ENCODE peak calls at places on chromosomes 6 and 20, in six cellular contexts. V, M, I, A, Z and E are unnamed samples. For H3K9me3, the result is how much of the 10 kb centered on the place peaks cover.

GRCh38 chr6:111810321-111811235 is 62.7 kb downstream of the FYN start:
- ATAC-seq in I (no peak), M (no peak), A (no peak), V (no peak), Z (no peak), E (no peak)

GRCh38 chr6:14286634-14287428 is 169.3 kb downstream of the CD83 start:
- ATAC-seq in A (no peak), Z (no peak), M (no peak), I (no peak), V (no peak), E (no peak)

GRCh38 chr6:38316099-38316868 is 323.4 kb downstream of the BTBD9 start:
- ATAC-seq in I (no peak), M (no peak), V (no peak), Z (no peak), A (no peak), E (no peak)

GRCh38 chr6:75436869-75437268 is 56.7 kb downstream of the FILIP1 start:
- ATAC-seq in A (peak), I (peak), M (peak), V (no peak), Z (no peak), E (peak)

GRCh38 chr6:4987427-4987826 is 16.4 kb downstream of the RPP40 start:
- ATAC-seq in V (no peak), M (peak), A (no peak), I (no peak), Z (peak), E (no peak)

GRCh38 chr20:4052139-4052480 is 36.8 kb upstream of the RNF24 start:
- ATAC-seq in M (no peak), A (peak), Z (no peak), I (no peak), V (no peak), E (no peak)

GRCh38 chr6:45477278-45477677 is 99.5 kb upstream of the SUPT3H start:
- ATAC-seq in V (no peak), I (peak), Z (no peak), A (no peak), M (peak), E (no peak)

GRCh38 chr20:43558412-43559146 is at the start of gene SGK2:
- ATAC-seq in I (peak), V (peak), Z (peak), A (no peak), M (peak), E (no peak)

GRCh38 chr6:71294121-71294523 is 5.5 kb downstream of the OGFRL1 start:
- ATAC-seq in V (no peak), M (peak), Z (no peak), I (peak), A (peak), E (peak)

GRCh38 chr6:116410945-116411623 is 40.3 kb downstream of the DSE start:
- ATAC-seq in Z (no peak), M (peak), I (no peak), A (peak), V (no peak), E (no peak)

GRCh38 chr6:132499757-132500156 is 13.2 kb downstream of the STX7 start:
- ATAC-seq in A (no peak), M (peak), Z (no peak), I (peak), V (peak), E (no peak)

GRCh38 chr6:22873531-22874136 is 304.3 kb downstream of the HDGFL1 start:
- ATAC-seq in Z (no peak), M (no peak), I (no peak), V (no peak), A (no peak), E (peak)

GRCh38 chr20:5197847-5198650 is 71.2 kb downstream of the CDS2 start:
- ATAC-seq in A (peak), V (no peak), M (no peak), I (no peak), Z (no peak), E (no peak)

GRCh38 chr6:44192428-44193041 is 24.2 kb upstream of the MYMX start:
- ATAC-seq in M (peak), A (peak), Z (peak), V (peak), I (peak), E (no peak)

GRCh38 chr6:47698342-47698787 is at the start of gene ADGRF4:
- ATAC-seq in Z (peak), M (peak), A (peak), V (peak), I (no peak), E (peak)

GRCh38 chr6:163310973-163311383 is 103.5 kb upstream of the QKI start:
- ATAC-seq in I (no peak), V (no peak), A (no peak), M (no peak), Z (no peak), E (no peak)

GRCh38 chr6:360791-361373 is 30.7 kb upstream of the IRF4 start:
- ATAC-seq in M (peak), I (no peak), A (no peak), V (no peak), Z (peak), E (no peak)
- H3K9me3 ChIP-seq in M (under half), I (under half), A (under half), V (under half), Z (under half), E (under half)

DNA sequence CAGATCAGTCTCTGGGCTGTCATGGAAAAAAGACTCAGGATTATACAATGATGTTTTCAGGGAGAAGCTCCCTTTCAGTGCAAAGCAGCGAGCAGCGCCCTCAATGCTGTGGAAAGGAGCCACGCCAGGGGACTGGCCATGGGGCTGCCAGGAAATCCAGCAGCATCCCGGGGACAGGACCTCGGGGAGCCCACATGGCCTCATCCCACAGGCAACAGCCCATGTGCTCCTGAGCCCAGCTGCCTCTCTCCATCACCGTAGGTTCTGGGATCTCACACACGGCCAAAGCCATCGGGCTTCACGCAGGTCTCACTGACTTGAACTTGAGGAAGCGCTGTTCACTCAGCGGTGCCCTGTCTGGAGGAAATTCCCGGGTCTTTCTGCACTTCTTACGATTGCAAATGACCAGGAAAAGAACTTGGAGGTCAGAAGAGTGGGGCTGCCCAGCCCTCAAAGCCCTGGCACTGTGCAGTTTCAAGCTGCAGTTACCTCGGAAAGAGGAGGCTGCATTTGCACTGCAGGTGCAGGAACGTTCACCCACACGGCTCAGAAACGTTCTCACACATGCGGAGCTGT is 125.9 kb upstream of the THBS2 start:
- ATAC-seq in I (no peak), Z (peak), A (no peak), V (no peak), M (no peak), E (no peak)
- H3K9me3 ChIP-seq in I (under half), Z (under half), A (under half), V (under half), M (under half), E (under half)

GRCh38 chr6:154318711-154319110 is 37.9 kb downstream of the IPCEF1 start:
- ATAC-seq in I (no peak), M (no peak), V (no peak), A (no peak), Z (no peak), E (no peak)

GRCh38 chr6:154308986-154309385 is 47.6 kb downstream of the IPCEF1 start:
- ATAC-seq in V (no peak), Z (no peak), M (no peak), I (no peak), A (no peak), E (no peak)

GRCh38 chr6:154316131-154316530 is 40.5 kb downstream of the IPCEF1 start:
- ATAC-seq in A (no peak), I (no peak), Z (no peak), M (no peak), V (no peak), E (no peak)

GRCh38 chr6:154319231-154319858 is 37.3 kb downstream of the IPCEF1 start:
- ATAC-seq in V (peak), M (no peak), I (no peak), A (no peak), Z (no peak), E (no peak)

GRCh38 chr6:154314084-154314483 is 42.5 kb downstream of the IPCEF1 start:
- ATAC-seq in A (no peak), Z (no peak), I (no peak), V (no peak), M (no peak), E (no peak)
- H3K9me3 ChIP-seq in A (under half), Z (under half), I (under half), V (under half), M (under half), E (under half)

DNA sequence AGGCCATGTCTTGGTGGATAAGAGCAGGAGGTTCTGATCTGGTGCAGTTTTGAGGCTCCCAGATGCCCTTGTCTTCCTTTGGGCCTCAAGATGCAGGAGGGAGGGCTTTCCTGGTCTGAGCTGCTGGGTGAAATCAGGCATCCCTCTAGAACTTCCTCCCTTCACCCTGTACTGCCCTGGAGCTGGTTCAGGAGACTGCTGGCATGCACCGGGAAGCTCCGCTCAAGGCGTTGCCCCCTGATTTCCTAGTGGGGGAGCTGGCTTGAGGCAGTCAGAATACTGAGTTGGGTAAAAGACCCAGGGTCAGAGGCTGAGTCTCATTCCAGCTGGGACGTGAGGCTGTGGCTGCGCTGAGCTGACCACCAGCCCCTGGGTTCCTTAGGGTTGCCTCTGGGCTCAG is 12.0 kb downstream of the PHACTR3 start:
- ATAC-seq in V (no peak), I (no peak), Z (no peak), M (no peak), A (no peak), E (no peak)
- H3K9me3 ChIP-seq in V (under half), I (under half), Z (under half), M (under half), A (under half), E (under half)

GRCh38 chr6:6497976-6498375 is 90.5 kb upstream of the LY86 start:
- ATAC-seq in V (no peak), A (no peak), Z (no peak), M (no peak), I (no peak), E (no peak)
- H3K9me3 ChIP-seq in V (under half), A (under half), Z (under half), M (under half), I (under half), E (under half)

DNA sequence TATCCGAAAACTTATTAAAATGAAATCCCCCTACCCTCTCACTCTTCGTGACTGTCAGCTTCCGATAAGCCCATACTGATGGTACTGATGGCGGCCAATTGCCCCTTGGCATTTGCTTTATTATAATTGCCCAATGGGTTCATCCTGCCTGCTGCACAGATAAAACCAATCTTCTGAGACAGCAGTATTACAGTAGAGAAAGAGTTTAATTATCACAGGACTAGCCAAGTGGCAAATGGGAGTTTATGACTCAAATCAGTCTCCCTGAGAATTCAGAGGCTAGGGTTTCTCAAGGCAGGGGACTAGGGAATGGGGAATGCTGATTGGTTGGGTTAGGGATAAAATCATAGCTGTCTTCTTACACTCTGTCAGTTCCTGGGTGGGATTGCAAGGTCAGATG is 259.5 kb downstream of the SOD2 start:
- ATAC-seq in A (no peak), Z (no peak), V (no peak), I (no peak), M (no peak), E (no peak)
- H3K9me3 ChIP-seq in A (under half), Z (under half), V (under half), I (under half), M (under half), E (under half)

DNA sequence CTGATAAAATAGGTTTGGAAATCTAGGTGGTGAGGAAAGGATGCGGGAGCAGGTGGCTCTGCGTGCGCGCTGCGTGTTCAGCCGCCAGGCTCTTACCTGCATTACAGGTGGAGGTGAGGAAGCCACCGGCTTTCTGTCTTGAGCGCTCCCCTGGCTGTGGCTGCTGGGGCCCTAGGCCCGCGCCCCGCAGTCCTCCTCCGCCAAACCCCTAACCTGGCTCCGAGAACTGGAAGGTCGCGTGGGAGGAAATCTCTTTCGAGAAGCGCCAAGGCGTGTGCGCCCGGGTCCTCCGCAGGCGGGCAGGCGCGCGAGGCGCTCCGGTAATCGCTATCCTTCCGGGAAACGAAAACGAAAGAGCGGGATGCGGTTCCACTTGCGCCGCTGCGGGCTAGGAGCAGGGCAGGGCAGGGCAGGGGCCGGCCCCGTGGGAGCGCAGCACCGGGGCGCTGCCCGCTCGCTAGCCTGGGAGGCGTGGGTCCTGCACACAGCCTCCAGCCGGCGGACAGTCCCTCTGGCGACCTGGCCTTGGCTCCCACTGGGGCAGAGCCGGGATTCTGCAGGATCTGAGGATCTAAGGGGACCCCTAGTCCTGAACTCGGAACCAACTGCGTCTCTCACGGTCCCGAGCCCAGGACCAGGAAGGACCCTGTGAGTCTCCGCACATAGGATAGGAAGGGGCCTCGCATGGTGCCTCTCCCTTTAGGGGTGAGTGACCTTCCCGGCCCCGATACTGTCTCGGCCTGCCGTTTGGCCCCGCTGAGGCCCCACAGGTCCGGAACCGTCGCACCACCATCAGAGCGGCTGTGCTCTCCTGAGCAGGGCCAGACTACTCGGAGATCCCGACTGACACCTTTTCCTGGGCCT is at the start of gene ETV7:
- ATAC-seq in Z (peak), A (peak), M (peak), I (peak), V (peak), E (peak)
- H3K9me3 ChIP-seq in Z (under half), A (under half), M (under half), I (under half), V (under half), E (under half)